ENCODE peak calls at places on chromosome 9, in five cellular contexts. K, J, H, I and L are unnamed samples.
A peak's percentile ranks its signal among the peaks of the same experiment; 100 is the strongest.

GRCh38 chr9:133614056-133614455 is 4.9 kb upstream of the FAM163B start:
- DNase-seq in J (no peak), I (no peak), H (no peak), K (no peak), L (no peak)

GRCh38 chr9:41229408-41230401 is 40.6 kb upstream of the ZNG1F start:
- DNase-seq in H (peak; percentile 62), K (no peak), I (peak; percentile 45), J (peak; percentile 12), L (no peak)

GRCh38 chr9:133400292-133400691 is 17.5 kb downstream of the REXO4 start:
- DNase-seq in K (no peak), H (no peak), J (no peak), I (no peak), L (no peak)

GRCh38 chr9:111516061-111516465 is 8.9 kb upstream of the ZNF483 start:
- DNase-seq in H (no peak), I (no peak), J (peak; percentile 18), K (no peak), L (no peak)

GRCh38 chr9:137064027-137064879 is 6.1 kb downstream of the SAPCD2 start:
- DNase-seq in I (no peak), H (peak; percentile 74), J (no peak), K (peak; percentile 49), L (no peak)

GRCh38 chr9:82101475-82101874 is 112.9 kb downstream of the SPATA31D1 start:
- DNase-seq in H (no peak), K (no peak), J (no peak), I (no peak), L (no peak)

GRCh38 chr9:72904267-72905093 is 48.4 kb downstream of the ALDH1A1 start:
- DNase-seq in I (no peak), J (no peak), H (no peak), K (no peak), L (no peak)

GRCh38 chr9:90038778-90039177 is 434.0 kb downstream of the GADD45G start:
- DNase-seq in K (no peak), H (no peak), I (no peak), J (no peak), L (no peak)

GRCh38 chr9:5629312-5630037 is 568 bp downstream of the RIC1 start:
- DNase-seq in J (peak; percentile 36), I (peak; percentile 74), K (no peak), H (peak; percentile 80), L (no peak)

GRCh38 chr9:135887021-135887507 is 20.3 kb downstream of the CAMSAP1 start:
- DNase-seq in H (no peak), J (no peak), K (no peak), I (peak; percentile 57), L (no peak)

GRCh38 chr9:127187231-127187956 is 65.0 kb upstream of the ANGPTL2 start:
- DNase-seq in K (no peak), I (peak; percentile 84), H (no peak), J (peak; percentile 99), L (no peak)

GRCh38 chr9:136607334-136607919 is 55.3 kb upstream of the EGFL7 start:
- DNase-seq in K (no peak), J (no peak), H (no peak), I (no peak), L (no peak)

GRCh38 chr9:121169094-121169601 is 32.5 kb downstream of the RAB14 start:
- DNase-seq in K (no peak), H (no peak), J (no peak), I (no peak), L (no peak)

GRCh38 chr9:127961613-127962150 is 19.1 kb downstream of the EEIG1 start:
- DNase-seq in H (peak; percentile 49), I (no peak), K (no peak), J (no peak), L (no peak)

GRCh38 chr9:84139296-84140100 is 158.9 kb downstream of the RMI1 start:
- DNase-seq in I (no peak), K (no peak), J (peak; percentile 27), H (no peak), L (no peak)

GRCh38 chr9:112861638-112862555 is 28.8 kb downstream of the SLC46A2 start:
- DNase-seq in H (no peak), I (peak; percentile 79), J (peak; percentile 47), K (no peak), L (no peak)

GRCh38 chr9:129483467-129484324 is 137.2 kb downstream of the C9orf50 start:
- DNase-seq in K (no peak), H (peak; percentile 83), J (peak; percentile 97), I (peak; percentile 93), L (no peak)

GRCh38 chr9:99463144-99463543 is 241.1 kb downstream of the SEC61B start:
- DNase-seq in J (no peak), K (no peak), I (no peak), H (no peak), L (no peak)

GRCh38 chr9:36802171-36802920 is 229.7 kb downstream of the MELK start:
- DNase-seq in H (no peak), K (no peak), I (no peak), J (no peak), L (no peak)

GRCh38 chr9:82168585-82168984 is 180.0 kb downstream of the SPATA31D1 start:
- DNase-seq in H (no peak), J (peak; percentile 9), I (no peak), K (no peak), L (no peak)

GRCh38 chr9:126440042-126440441 is 113.4 kb downstream of the MVB12B start:
- DNase-seq in I (no peak), J (no peak), H (no peak), K (no peak), L (no peak)

GRCh38 chr9:4260661-4261060 is 39.2 kb downstream of the GLIS3 start:
- DNase-seq in J (no peak), I (no peak), K (no peak), H (no peak), L (no peak)